ENCODE peak calls at places on chromosomes 5 and 9, in five cellular contexts. One of them, this sample, is unnamed.

GRCh38 chr5:128988476-128988875 is 23.2 kb downstream of the SLC27A6 start:
- DNase-seq in uterus: no peak
- DNase-seq in A549: no peak
- DNase-seq in breast epithelium: no peak
- DNase-seq in lower leg skin: no peak
- DNase-seq in this sample: no peak

GRCh38 chr5:99058466-99058865 is 129.7 kb upstream of the CHD1 start:
- DNase-seq in uterus: no peak
- DNase-seq in A549: no peak
- DNase-seq in breast epithelium: no peak
- DNase-seq in lower leg skin: no peak
- DNase-seq in this sample: no peak

GRCh38 chr5:93192107-93192506 is 388.9 kb downstream of the NR2F1-AS1 start:
- DNase-seq in uterus: no peak
- DNase-seq in A549: peak
- DNase-seq in breast epithelium: no peak
- DNase-seq in lower leg skin: no peak
- DNase-seq in this sample: no peak

GRCh38 chr5:116361171-116361967 is 213.3 kb downstream of the SEMA6A start:
- DNase-seq in uterus: peak
- DNase-seq in A549: no peak
- DNase-seq in breast epithelium: no peak
- DNase-seq in lower leg skin: no peak
- DNase-seq in this sample: peak

GRCh38 chr9:132160802-132161742 is 786 bp upstream of the NTNG2 start:
- DNase-seq in uterus: no peak
- DNase-seq in A549: peak
- DNase-seq in breast epithelium: no peak
- DNase-seq in lower leg skin: peak
- DNase-seq in this sample: no peak

GRCh38 chr5:169762338-169763095 is 125.4 kb downstream of the DOCK2 start:
- DNase-seq in uterus: no peak
- DNase-seq in A549: no peak
- DNase-seq in breast epithelium: no peak
- DNase-seq in lower leg skin: no peak
- DNase-seq in this sample: no peak

GRCh38 chr5:57524661-57525060 is 42.0 kb upstream of the ACTBL2 start:
- DNase-seq in uterus: no peak
- DNase-seq in A549: no peak
- DNase-seq in breast epithelium: no peak
- DNase-seq in lower leg skin: no peak
- DNase-seq in this sample: no peak

GRCh38 chr5:153187503-153187902 is 303.0 kb upstream of the GRIA1 start:
- DNase-seq in uterus: no peak
- DNase-seq in A549: no peak
- DNase-seq in breast epithelium: no peak
- DNase-seq in lower leg skin: no peak
- DNase-seq in this sample: no peak

GRCh38 chr5:155089649-155090048 is 76.1 kb downstream of the KIF4B start:
- DNase-seq in uterus: no peak
- DNase-seq in A549: no peak
- DNase-seq in breast epithelium: no peak
- DNase-seq in lower leg skin: no peak
- DNase-seq in this sample: no peak

GRCh38 chr5:41433552-41434181 is 76.7 kb downstream of the PLCXD3 start:
- DNase-seq in uterus: no peak
- DNase-seq in A549: no peak
- DNase-seq in breast epithelium: no peak
- DNase-seq in lower leg skin: no peak
- DNase-seq in this sample: no peak

GRCh38 chr5:654071-654778 is 38.9 kb downstream of the TPPP start:
- DNase-seq in uterus: no peak
- DNase-seq in A549: no peak
- DNase-seq in breast epithelium: no peak
- DNase-seq in lower leg skin: no peak
- DNase-seq in this sample: no peak

GRCh38 chr9:18208166-18209059 is 265.5 kb upstream of the ADAMTSL1 start:
- DNase-seq in uterus: peak
- DNase-seq in A549: peak
- DNase-seq in breast epithelium: peak
- DNase-seq in lower leg skin: peak
- DNase-seq in this sample: no peak

GRCh38 chr9:128787583-128788156 is 617 bp downstream of the TBC1D13 start:
- DNase-seq in uterus: no peak
- DNase-seq in A549: no peak
- DNase-seq in breast epithelium: no peak
- DNase-seq in lower leg skin: no peak
- DNase-seq in this sample: peak

GRCh38 chr5:135210286-135211055 is 176.4 kb upstream of the PITX1 start:
- DNase-seq in uterus: no peak
- DNase-seq in A549: no peak
- DNase-seq in breast epithelium: peak
- DNase-seq in lower leg skin: peak
- DNase-seq in this sample: no peak

GRCh38 chr5:59764361-59764760 is 129.2 kb downstream of the PDE4D start:
- DNase-seq in uterus: no peak
- DNase-seq in A549: no peak
- DNase-seq in breast epithelium: no peak
- DNase-seq in lower leg skin: no peak
- DNase-seq in this sample: no peak

GRCh38 chr5:176880393-176881020 is 18.6 kb downstream of the HK3 start:
- DNase-seq in uterus: no peak
- DNase-seq in A549: no peak
- DNase-seq in breast epithelium: no peak
- DNase-seq in lower leg skin: no peak
- DNase-seq in this sample: no peak

GRCh38 chr9:87684627-87685204 is 41.2 kb upstream of the CTSL start:
- DNase-seq in uterus: peak
- DNase-seq in A549: peak
- DNase-seq in breast epithelium: no peak
- DNase-seq in lower leg skin: no peak
- DNase-seq in this sample: peak

GRCh38 chr5:34011521-34011920 is 3.7 kb upstream of the AMACR start:
- DNase-seq in uterus: no peak
- DNase-seq in A549: no peak
- DNase-seq in breast epithelium: no peak
- DNase-seq in lower leg skin: no peak
- DNase-seq in this sample: no peak

GRCh38 chr9:20570086-20570485 is 52.2 kb downstream of the MLLT3 start:
- DNase-seq in uterus: no peak
- DNase-seq in A549: peak
- DNase-seq in breast epithelium: no peak
- DNase-seq in lower leg skin: no peak
- DNase-seq in this sample: no peak

GRCh38 chr5:176166427-176166826 is 71.8 kb upstream of the SIMC1 start:
- DNase-seq in uterus: no peak
- DNase-seq in A549: no peak
- DNase-seq in breast epithelium: no peak
- DNase-seq in lower leg skin: no peak
- DNase-seq in this sample: no peak

GRCh38 chr9:114037249-114037648 is 40.9 kb downstream of the AMBP start:
- DNase-seq in uterus: no peak
- DNase-seq in A549: no peak
- DNase-seq in breast epithelium: no peak
- DNase-seq in lower leg skin: no peak
- DNase-seq in this sample: no peak

GRCh38 chr9:72839140-72839539 is 113.7 kb downstream of the ALDH1A1 start:
- DNase-seq in uterus: no peak
- DNase-seq in A549: peak
- DNase-seq in breast epithelium: no peak
- DNase-seq in lower leg skin: no peak
- DNase-seq in this sample: no peak

GRCh38 chr5:176660860-176661641 is 13.8 kb downstream of the TSPAN17 start:
- DNase-seq in uterus: peak
- DNase-seq in A549: peak
- DNase-seq in breast epithelium: peak
- DNase-seq in lower leg skin: peak
- DNase-seq in this sample: peak

GRCh38 chr5:124747770-124748686 is 1.6 kb upstream of the ZNF608 start:
- DNase-seq in uterus: no peak
- DNase-seq in A549: peak
- DNase-seq in breast epithelium: no peak
- DNase-seq in lower leg skin: no peak
- DNase-seq in this sample: peak

GRCh38 chr5:169934990-169935389 is 45.3 kb downstream of the INSYN2B start:
- DNase-seq in uterus: no peak
- DNase-seq in A549: no peak
- DNase-seq in breast epithelium: no peak
- DNase-seq in lower leg skin: no peak
- DNase-seq in this sample: no peak

GRCh38 chr5:1420211-1421195 is 24.7 kb downstream of the SLC6A3 start:
- DNase-seq in uterus: no peak
- DNase-seq in A549: no peak
- DNase-seq in breast epithelium: no peak
- DNase-seq in lower leg skin: no peak
- DNase-seq in this sample: no peak

GRCh38 chr9:79955300-79955699 is 383.5 kb downstream of the TLE4 start:
- DNase-seq in uterus: no peak
- DNase-seq in A549: no peak
- DNase-seq in breast epithelium: no peak
- DNase-seq in lower leg skin: no peak
- DNase-seq in this sample: no peak

GRCh38 chr9:89812556-89813181 is 207.9 kb downstream of the GADD45G start:
- DNase-seq in uterus: no peak
- DNase-seq in A549: no peak
- DNase-seq in breast epithelium: no peak
- DNase-seq in lower leg skin: peak
- DNase-seq in this sample: no peak

GRCh38 chr5:31106742-31107546 is 86.5 kb upstream of the CDH6 start:
- DNase-seq in uterus: no peak
- DNase-seq in A549: no peak
- DNase-seq in breast epithelium: no peak
- DNase-seq in lower leg skin: no peak
- DNase-seq in this sample: no peak

GRCh38 chr5:150162142-150162513 is 4.5 kb upstream of the CDX1 start:
- DNase-seq in uterus: no peak
- DNase-seq in A549: no peak
- DNase-seq in breast epithelium: no peak
- DNase-seq in lower leg skin: no peak
- DNase-seq in this sample: peak

GRCh38 chr5:150164640-150165039 is 1.9 kb upstream of the CDX1 start:
- DNase-seq in uterus: peak
- DNase-seq in A549: no peak
- DNase-seq in breast epithelium: peak
- DNase-seq in lower leg skin: peak
- DNase-seq in this sample: peak

GRCh38 chr5:150163035-150163434 is 3.5 kb upstream of the CDX1 start:
- DNase-seq in uterus: no peak
- DNase-seq in A549: no peak
- DNase-seq in breast epithelium: no peak
- DNase-seq in lower leg skin: no peak
- DNase-seq in this sample: no peak

GRCh38 chr5:150164211-150164610 is 2.4 kb upstream of the CDX1 start:
- DNase-seq in uterus: no peak
- DNase-seq in A549: no peak
- DNase-seq in breast epithelium: no peak
- DNase-seq in lower leg skin: no peak
- DNase-seq in this sample: no peak

DNA sequence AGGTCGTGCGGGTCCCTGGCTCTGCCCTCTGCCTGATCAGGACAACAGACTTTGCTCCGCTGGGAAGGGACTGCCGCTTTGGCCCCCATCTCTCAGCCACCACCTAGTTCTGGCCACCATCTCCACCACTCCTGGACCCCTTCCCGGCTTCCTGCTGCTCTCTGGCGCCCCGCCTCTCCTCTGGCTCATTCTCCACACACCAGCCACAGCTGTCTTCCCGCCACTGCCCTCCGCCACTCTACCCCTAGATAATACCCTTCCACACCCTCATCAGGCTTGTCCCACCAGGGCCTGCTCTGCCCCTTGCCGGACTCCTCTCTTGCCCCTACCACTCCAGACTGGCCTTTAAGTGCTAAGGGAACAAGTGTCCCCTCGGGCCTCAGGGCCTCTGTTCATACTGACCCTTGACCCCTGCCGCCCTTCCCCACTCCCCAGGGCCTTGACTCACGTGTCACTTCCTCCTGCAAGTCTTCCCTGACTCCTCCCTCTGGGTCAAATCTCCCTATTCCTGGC is 3.0 kb upstream of the CDX1 start:
- DNase-seq in uterus: peak
- DNase-seq in A549: no peak
- DNase-seq in breast epithelium: no peak
- DNase-seq in lower leg skin: peak
- DNase-seq in this sample: peak
- TF ChIP-seq POLR2A in uterus: no peak
- TF ChIP-seq POLR2A in A549: no peak
- TF ChIP-seq POLR2A in breast epithelium: no peak
- TF ChIP-seq POLR2A in lower leg skin: no peak
- TF ChIP-seq POLR2A in this sample: peak

DNA sequence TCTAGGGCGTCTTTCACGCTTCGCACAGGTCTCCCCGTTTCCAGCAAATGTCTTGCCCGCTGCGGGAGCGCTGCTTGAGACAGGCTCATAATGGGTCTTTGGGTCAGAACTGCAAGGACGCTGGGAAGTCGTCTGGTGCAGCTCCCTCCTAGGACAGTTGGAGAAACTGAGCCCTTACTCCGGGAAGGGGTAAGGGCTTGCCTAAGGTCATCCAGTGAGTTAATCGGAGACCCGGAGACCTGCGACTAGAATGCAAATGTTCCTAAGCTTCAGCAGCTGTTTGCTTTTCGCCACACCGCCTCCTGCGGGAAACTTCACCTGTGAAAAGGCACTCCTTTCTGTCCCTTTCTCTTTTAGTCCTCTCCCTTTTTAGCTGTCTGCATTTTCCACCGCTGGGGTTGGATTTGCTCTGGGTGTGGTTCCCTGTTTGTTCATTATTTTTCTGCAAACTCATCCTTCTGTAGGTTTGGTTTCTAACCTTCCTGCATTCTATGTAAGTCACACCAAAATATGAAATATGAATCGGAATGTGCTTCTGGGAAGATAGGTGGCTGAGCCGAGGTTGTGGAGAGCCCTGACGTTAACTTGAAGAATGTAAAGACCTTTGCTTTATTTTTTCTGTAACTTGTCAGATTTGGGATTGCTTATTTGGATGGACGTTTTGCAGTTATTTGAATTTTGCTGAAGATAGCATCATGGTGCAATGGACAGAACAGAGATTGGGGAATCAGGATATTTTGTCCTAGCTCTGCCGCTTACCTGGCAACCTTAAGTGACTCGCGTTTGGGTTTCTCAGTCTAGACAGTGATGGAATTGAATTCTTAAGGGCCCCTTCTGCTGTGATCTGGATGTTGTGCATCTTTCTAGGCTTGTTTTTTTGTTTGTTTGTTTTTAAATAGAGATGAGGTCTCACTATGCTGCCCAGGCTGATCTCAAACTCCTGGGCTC is 909 bp downstream of the SLC36A1 start:
- DNase-seq in uterus: peak
- DNase-seq in A549: peak
- DNase-seq in breast epithelium: no peak
- DNase-seq in lower leg skin: peak
- DNase-seq in this sample: peak
- TF ChIP-seq CTCF in uterus: no peak
- TF ChIP-seq CTCF in A549: no peak
- TF ChIP-seq CTCF in breast epithelium: no peak
- TF ChIP-seq CTCF in lower leg skin: no peak
- TF ChIP-seq CTCF in this sample: no peak

GRCh38 chr9:16871358-16872151 is 1.1 kb upstream of the BNC2 start:
- DNase-seq in uterus: peak
- DNase-seq in A549: peak
- DNase-seq in breast epithelium: no peak
- DNase-seq in lower leg skin: peak
- DNase-seq in this sample: peak
- H3K4me3 ChIP-seq in uterus: peak
- H3K4me3 ChIP-seq in A549: peak
- H3K4me3 ChIP-seq in breast epithelium: peak
- H3K4me3 ChIP-seq in lower leg skin: peak
- H3K4me3 ChIP-seq in this sample: peak

GRCh38 chr9:17134843-17135577 is at the start of gene CNTLN:
- DNase-seq in uterus: peak
- DNase-seq in A549: peak
- DNase-seq in breast epithelium: peak
- DNase-seq in lower leg skin: peak
- DNase-seq in this sample: peak
- TF ChIP-seq POLR2A in uterus: peak
- TF ChIP-seq POLR2A in A549: peak
- TF ChIP-seq POLR2A in breast epithelium: no peak
- TF ChIP-seq POLR2A in lower leg skin: no peak
- TF ChIP-seq POLR2A in this sample: no peak

This sample was measured in Peyer's patch.